ENCODE peak calls at places on chromosomes 5 and 9, in five cellular contexts. S is AG09319, K is AG10803, I is neural progenitor cell, M is A549. L is an unnamed sample.

GRCh38 chr9:111634860-111635259 is 3.7 kb downstream of the DNAJC25 start:
- DNase-seq in S (no peak), K (no peak), I (no peak), M (no peak), L (no peak)

GRCh38 chr5:146048994-146049703 is 56.2 kb downstream of the PLAC8L1 start:
- DNase-seq in S (peak; percentile 44), K (peak; percentile 79), I (peak; percentile 76), M (peak; percentile 76), L (peak; percentile 70)

GRCh38 chr5:636951-637350 is 24.8 kb downstream of the CEP72 start:
- DNase-seq in S (no peak), K (no peak), I (no peak), M (no peak), L (no peak)

GRCh38 chr5:157266286-157267007 is 524 bp downstream of the CYFIP2 start:
- DNase-seq in S (no peak), K (no peak), I (peak; percentile 78), M (no peak), L (no peak)

GRCh38 chr5:132770476-132771159 is 6.4 kb downstream of the SEPTIN8 start:
- DNase-seq in S (no peak), K (peak; percentile 74), I (peak; percentile 37), M (no peak), L (no peak)

GRCh38 chr9:132351404-132352050 is 3.3 kb downstream of the SETX start:
- DNase-seq in S (no peak), K (peak; percentile 35), I (no peak), M (no peak), L (no peak)

GRCh38 chr5:100731768-100732167 is 171.3 kb downstream of the ST8SIA4 start:
- DNase-seq in S (no peak), K (no peak), I (no peak), M (no peak), L (no peak)

GRCh38 chr9:124562328-124562727 is 55.1 kb upstream of the NR5A1 start:
- DNase-seq in S (no peak), K (no peak), I (no peak), M (no peak), L (no peak)

GRCh38 chr5:107799306-107799705 is 128.6 kb upstream of the EFNA5 start:
- DNase-seq in S (no peak), K (no peak), I (peak; percentile 26), M (no peak), L (no peak)

GRCh38 chr9:28887188-28887884 is 1314.1 kb upstream of the C9orf72 start:
- DNase-seq in S (no peak), K (no peak), I (no peak), M (no peak), L (no peak)

GRCh38 chr5:4905674-4906528 is 234.2 kb upstream of the ADAMTS16 start:
- DNase-seq in S (no peak), K (no peak), I (peak; percentile 24), M (no peak), L (no peak)

GRCh38 chr5:179265529-179266290 is 79.6 kb downstream of the ADAMTS2 start:
- DNase-seq in S (peak; percentile 98), K (peak; percentile 100), I (peak; percentile 51), M (no peak), L (peak; percentile 99)

GRCh38 chr5:130963798-130964197 is 201.3 kb downstream of the HINT1 start:
- DNase-seq in S (no peak), K (peak; percentile 31), I (no peak), M (no peak), L (no peak)

GRCh38 chr9:37324691-37325490 is 97.6 kb upstream of the GRHPR start:
- DNase-seq in S (no peak), K (no peak), I (peak; percentile 51), M (no peak), L (no peak)

GRCh38 chr9:7146582-7146981 is 388.8 kb downstream of the KDM4C start:
- DNase-seq in S (no peak), K (no peak), I (peak; percentile 16), M (no peak), L (no peak)

GRCh38 chr5:29794146-29794787 is 1399.2 kb upstream of the CDH6 start:
- DNase-seq in S (no peak), K (no peak), I (no peak), M (no peak), L (no peak)

GRCh38 chr5:123273984-123274383 is 149.2 kb downstream of the CEP120 start:
- DNase-seq in S (no peak), K (no peak), I (no peak), M (peak; percentile 14), L (no peak)
- TF ChIP-seq CTCF in S (peak; percentile 39), K (no peak), I (peak; percentile 54), M (peak; percentile 55), L (peak; percentile 53)

GRCh38 chr5:38479315-38479904 is 77.0 kb downstream of the LIFR start:
- DNase-seq in S (no peak), K (no peak), I (no peak), M (no peak), L (no peak)

GRCh38 chr5:38478166-38478565 is 78.3 kb downstream of the LIFR start:
- DNase-seq in S (no peak), K (no peak), I (no peak), M (no peak), L (no peak)

GRCh38 chr5:38483788-38484398 is 72.6 kb downstream of the LIFR start:
- DNase-seq in S (no peak), K (no peak), I (no peak), M (no peak), L (no peak)
- TF ChIP-seq CTCF in S (no peak), K (no peak), I (peak; percentile 19), M (no peak), L (peak; percentile 16)

DNA sequence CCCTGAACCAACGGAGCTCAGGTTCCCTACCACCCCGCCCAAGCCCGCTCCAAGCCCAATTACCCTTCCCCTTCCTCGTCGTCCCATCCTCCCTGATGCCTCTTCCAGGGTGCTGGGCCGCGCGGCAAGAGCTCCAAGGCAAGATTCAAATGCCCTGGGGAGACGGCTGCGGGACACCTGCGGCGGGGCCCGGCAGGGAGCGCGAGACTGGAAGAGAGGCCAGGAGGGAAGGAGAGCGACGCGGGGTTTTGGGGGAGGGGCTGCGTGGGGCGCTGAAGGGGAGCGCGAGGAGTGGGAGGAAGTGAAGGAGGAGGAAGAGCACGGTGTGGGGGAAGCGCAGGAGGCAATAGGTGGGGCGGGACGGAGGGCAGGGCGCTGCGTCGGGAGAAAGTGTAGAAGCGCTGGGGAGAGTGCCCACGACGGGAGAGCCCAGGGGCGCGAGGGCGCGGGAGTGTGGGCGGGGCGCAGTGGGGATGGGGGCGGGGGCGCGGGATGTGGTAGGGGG is 975 bp upstream of the NXNL2 start:
- DNase-seq in S (peak; percentile 25), K (peak; percentile 74), I (peak; percentile 38), M (peak; percentile 88), L (peak; percentile 66)
- TF ChIP-seq CTCF in S (peak; percentile 5), K (no peak), I (no peak), M (no peak), L (peak; percentile 22)

GRCh38 chr5:34496258-34496657 is 159.9 kb upstream of the RAI14 start:
- DNase-seq in S (no peak), K (peak; percentile 37), I (no peak), M (no peak), L (no peak)
- TF ChIP-seq CTCF in S (no peak), K (peak; percentile 44), I (no peak), M (no peak), L (no peak)

DNA sequence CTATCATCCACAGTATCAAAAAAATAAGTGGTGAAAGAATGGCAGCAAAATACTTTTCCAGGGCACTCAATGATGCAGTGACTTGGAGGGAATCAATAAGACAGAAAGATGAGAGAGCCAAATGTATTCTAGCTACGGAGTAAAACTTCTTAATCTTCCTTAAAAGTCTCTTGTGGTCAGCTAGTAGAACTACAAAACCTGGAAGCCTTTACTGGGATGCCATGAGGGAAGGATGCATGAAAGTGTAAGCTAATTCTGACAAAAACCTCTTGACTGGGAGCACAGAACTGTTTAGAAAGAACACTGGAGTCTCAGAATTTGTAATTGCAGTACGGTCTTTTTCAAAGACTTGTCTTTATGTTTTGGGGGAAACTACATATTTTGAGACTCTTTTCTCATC is 432.8 kb upstream of the PTPRD start:
- DNase-seq in S (no peak), K (no peak), I (peak; percentile 23), M (no peak), L (no peak)
- TF ChIP-seq CTCF in S (no peak), K (no peak), I (peak; percentile 28), M (no peak), L (no peak)

GRCh38 chr5:73299017-73299630 is 126.1 kb downstream of the TMEM174 start:
- DNase-seq in S (no peak), K (no peak), I (peak; percentile 84), M (no peak), L (no peak)
- TF ChIP-seq CTCF in S (peak; percentile 7), K (no peak), I (peak; percentile 58), M (no peak), L (peak; percentile 69)

DNA sequence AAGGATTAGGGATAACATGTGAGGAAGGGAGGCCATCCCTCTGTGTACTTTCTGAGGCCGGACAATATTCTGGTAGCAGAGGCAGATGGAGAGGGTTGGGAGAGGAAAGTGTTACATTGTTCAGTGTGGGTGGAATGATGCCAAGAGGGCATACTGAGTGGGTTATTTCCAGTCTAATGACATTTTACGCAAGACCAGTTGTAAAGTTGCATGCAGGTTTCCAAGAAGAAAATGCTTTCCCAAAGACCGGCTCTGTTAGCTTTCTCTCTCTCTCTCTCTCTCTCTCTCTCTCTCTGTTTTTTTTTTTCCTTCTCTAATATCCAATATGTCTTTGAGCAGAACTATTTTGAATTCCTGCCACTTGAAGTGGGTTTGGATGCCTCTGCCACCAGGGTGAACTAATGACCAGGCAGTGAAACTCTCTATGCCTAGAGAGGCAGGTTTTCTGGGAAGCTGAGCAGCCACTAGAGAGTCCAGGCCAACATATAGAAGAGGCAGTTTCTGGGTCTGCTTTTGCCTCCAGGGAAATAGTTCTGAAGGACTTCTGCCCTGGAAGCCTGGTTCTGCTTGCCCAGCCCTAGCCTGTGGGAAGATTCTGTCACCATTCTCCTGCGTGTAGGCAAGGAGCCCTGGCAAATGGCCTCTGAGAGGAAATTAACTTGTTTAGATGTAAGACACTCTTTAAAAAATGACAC is 24.4 kb upstream of the ZNF366 start:
- DNase-seq in S (no peak), K (peak; percentile 89), I (no peak), M (no peak), L (peak; percentile 19)
- TF ChIP-seq CTCF in S (peak; percentile 6), K (peak; percentile 35), I (no peak), M (no peak), L (peak; percentile 14)

DNA sequence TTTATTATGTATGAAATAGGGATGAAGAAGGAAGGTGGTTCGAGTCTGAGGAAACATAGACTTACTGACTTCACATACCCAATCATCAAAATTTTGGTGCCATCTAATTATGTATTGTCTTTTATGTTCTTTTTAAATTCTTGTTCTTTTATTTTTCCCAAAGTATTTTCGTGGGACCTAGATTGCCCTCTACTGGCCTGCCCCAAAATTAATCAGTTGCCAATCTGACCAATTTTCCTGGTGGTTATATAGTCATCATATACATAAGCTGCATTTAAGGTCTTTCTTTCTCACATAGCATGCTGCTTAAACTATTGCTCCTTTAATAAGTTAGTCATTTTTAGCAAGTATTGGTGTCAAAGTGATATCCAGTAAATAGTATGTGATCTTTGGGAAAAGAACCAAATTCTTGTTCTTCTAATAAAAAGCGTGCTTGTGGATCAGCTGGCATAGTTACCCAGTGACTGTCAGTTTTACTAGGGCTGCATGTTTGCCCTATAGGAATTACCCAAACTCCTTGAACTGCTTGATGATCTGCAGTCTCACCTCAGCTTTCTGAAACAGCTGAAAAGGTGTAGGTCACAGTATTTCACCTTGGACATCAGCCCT is 223.5 kb downstream of the SH3GL2 start:
- DNase-seq in S (no peak), K (no peak), I (no peak), M (peak; percentile 4), L (peak; percentile 16)
- TF ChIP-seq CTCF in S (peak; percentile 52), K (peak; percentile 64), I (peak; percentile 74), M (peak; percentile 54), L (peak; percentile 81)

L was measured in HFFc6.